ENCODE peak calls at places on chromosomes 12 and 14, in ten cellular contexts. T is PC-9; J is heart right ventricle; H is astrocyte of the spinal cord; I is cardiac fibroblast; A is CD8-positive, alpha-beta T cell; Z is cardiac muscle cell; B is Peyer's patch; R is AG10803; M is right atrium auricular region. Y is an unnamed sample.

GRCh38 chr12:20486233-20486632 is 117.9 kb downstream of the PDE3A start:
- DNase-seq in R (peak), B (no peak), H (peak), Z (no peak), M (no peak), I (no peak), A (no peak), T (no peak), J (no peak), Y (peak)

GRCh38 chr14:50836515-50836914 is 5.6 kb upstream of the NIN start:
- DNase-seq in M (no peak), T (no peak), A (no peak), J (no peak), Z (no peak), H (peak), B (no peak), R (no peak), I (no peak), Y (no peak)

GRCh38 chr12:120573560-120573959 is 7.6 kb downstream of the POP5 start:
- DNase-seq in R (no peak), H (no peak), B (no peak), Z (no peak), M (no peak), I (no peak), J (no peak), T (no peak), A (no peak), Y (no peak)

GRCh38 chr14:24309538-24310386 is at the start of gene LTB4R2:
- DNase-seq in H (no peak), I (no peak), M (no peak), A (no peak), R (no peak), T (no peak), Z (no peak), B (no peak), J (no peak), Y (no peak)

GRCh38 chr14:66530526-66530925 is 22.6 kb downstream of the GPHN start:
- DNase-seq in R (no peak), A (no peak), T (no peak), H (no peak), Z (no peak), I (no peak), M (no peak), B (no peak), J (no peak), Y (no peak)

GRCh38 chr14:59268011-59268410 is 79.5 kb downstream of the DAAM1 start:
- DNase-seq in R (no peak), A (no peak), B (no peak), J (no peak), T (no peak), M (no peak), Z (no peak), H (no peak), I (no peak), Y (no peak)

GRCh38 chr14:55446127-55446736 is 5.8 kb upstream of the TBPL2 start:
- DNase-seq in R (peak), A (peak), H (peak), J (peak), M (peak), I (peak), T (no peak), Z (peak), B (no peak), Y (peak)

GRCh38 chr12:65868133-65868705 is 43.9 kb downstream of the HMGA2 start:
- DNase-seq in H (peak), T (no peak), Z (no peak), J (no peak), A (no peak), B (no peak), I (peak), R (peak), M (no peak), Y (peak)

GRCh38 chr12:65372574-65372973 is 94.1 kb downstream of the MSRB3 start:
- DNase-seq in J (no peak), T (no peak), M (no peak), I (no peak), Z (no peak), B (no peak), H (no peak), A (no peak), R (no peak), Y (no peak)

GRCh38 chr14:59118171-59118570 is 70.3 kb upstream of the DAAM1 start:
- DNase-seq in M (no peak), I (no peak), H (no peak), J (no peak), B (no peak), T (no peak), Z (no peak), A (no peak), R (no peak), Y (no peak)

GRCh38 chr14:95432152-95433093 is 84.0 kb downstream of the SYNE3 start:
- DNase-seq in M (no peak), I (peak), A (no peak), R (peak), T (no peak), H (peak), J (peak), B (peak), Z (peak), Y (peak)

GRCh38 chr12:21526721-21527345 is 737 bp downstream of the SPX start:
- DNase-seq in J (no peak), H (no peak), Z (no peak), M (no peak), I (no peak), T (no peak), B (no peak), A (no peak), R (no peak), Y (no peak)

GRCh38 chr14:102111101-102111500 is 24.3 kb upstream of the HSP90AA1 start:
- DNase-seq in Z (no peak), T (no peak), J (no peak), I (no peak), B (no peak), A (no peak), H (no peak), M (no peak), R (no peak), Y (no peak)

GRCh38 chr14:30779210-30779609 is 95.1 kb upstream of the COCH start:
- DNase-seq in R (no peak), Z (no peak), B (no peak), A (no peak), M (no peak), H (peak), I (no peak), T (peak), J (no peak), Y (no peak)

GRCh38 chr12:120346681-120347080 is 19.1 kb upstream of the PLA2G1B start:
- DNase-seq in T (no peak), Z (no peak), H (no peak), A (no peak), J (no peak), R (no peak), B (no peak), M (no peak), I (no peak), Y (no peak)

GRCh38 chr12:32846053-32846452 is 50.5 kb downstream of the PKP2 start:
- DNase-seq in M (no peak), J (no peak), T (no peak), Z (no peak), R (no peak), H (no peak), B (no peak), I (no peak), A (no peak), Y (no peak)

GRCh38 chr14:95533391-95533821 is 1.4 kb upstream of the GLRX5 start:
- DNase-seq in T (no peak), H (peak), Z (no peak), B (no peak), J (no peak), M (no peak), R (peak), A (no peak), I (peak), Y (peak)

GRCh38 chr12:53939141-53940108 is 794 bp downstream of the HOXC13 start:
- DNase-seq in I (peak), T (no peak), B (no peak), Z (peak), R (peak), M (no peak), A (no peak), J (no peak), H (no peak), Y (no peak)

GRCh38 chr12:68157295-68157871 is 2.2 kb downstream of the IFNG start:
- DNase-seq in M (no peak), J (no peak), H (no peak), A (no peak), I (no peak), R (no peak), T (no peak), B (no peak), Z (no peak), Y (no peak)

GRCh38 chr12:111792155-111792876 is 25.6 kb downstream of the ALDH2 start:
- DNase-seq in R (no peak), M (peak), A (no peak), J (peak), I (peak), H (no peak), Z (no peak), B (peak), T (no peak), Y (no peak)

GRCh38 chr12:109358154-109358869 is 10.6 kb downstream of the MYO1H start:
- DNase-seq in A (no peak), T (no peak), M (no peak), B (no peak), Z (no peak), J (no peak), H (no peak), R (no peak), I (peak), Y (peak)

GRCh38 chr14:91231446-91231845 is 13.1 kb downstream of the GPR68 start:
- DNase-seq in B (no peak), M (no peak), A (no peak), Z (no peak), H (no peak), T (no peak), I (no peak), R (peak), J (no peak), Y (peak)

GRCh38 chr14:72619071-72619710 is 274.7 kb downstream of the DPF3 start:
- DNase-seq in I (no peak), A (no peak), J (no peak), M (no peak), H (no peak), Z (no peak), R (no peak), B (no peak), T (no peak), Y (no peak)

GRCh38 chr14:54944737-54945391 is 42.2 kb upstream of the GCH1 start:
- DNase-seq in B (no peak), H (no peak), M (no peak), Z (no peak), T (no peak), R (no peak), A (no peak), I (no peak), J (no peak), Y (no peak)

GRCh38 chr14:72256055-72256454 is 323.8 kb downstream of the RGS6 start:
- DNase-seq in I (no peak), J (no peak), Z (no peak), M (no peak), T (no peak), B (no peak), A (no peak), R (no peak), H (no peak), Y (no peak)

GRCh38 chr12:10618338-10618987 is 5.1 kb upstream of the MAGOHB start:
- DNase-seq in J (no peak), H (peak), Z (no peak), R (peak), B (no peak), I (peak), M (no peak), T (peak), A (no peak), Y (no peak)

GRCh38 chr12:120766569-120766965 is 40.9 kb downstream of the ACADS start:
- DNase-seq in J (no peak), M (no peak), T (no peak), Z (no peak), A (no peak), B (no peak), R (no peak), I (no peak), H (no peak), Y (no peak)

GRCh38 chr12:126617312-126617711 is 1552.1 kb downstream of the AACS start:
- DNase-seq in I (no peak), M (no peak), H (no peak), B (no peak), J (no peak), Z (no peak), T (no peak), A (no peak), R (no peak), Y (peak)

GRCh38 chr14:87632796-87633195 is 360.2 kb downstream of the GALC start:
- DNase-seq in A (no peak), B (no peak), T (no peak), I (no peak), R (no peak), M (no peak), J (no peak), H (no peak), Z (no peak), Y (no peak)

GRCh38 chr12:94714378-94714777 is 64.0 kb upstream of the TMCC3 start:
- DNase-seq in Z (no peak), M (no peak), H (peak), I (peak), T (no peak), A (no peak), B (no peak), R (no peak), J (no peak), Y (no peak)

GRCh38 chr12:2382391-2383155 is 329.8 kb downstream of the CACNA1C start:
- DNase-seq in T (no peak), Z (no peak), M (no peak), H (no peak), J (no peak), R (peak), I (peak), A (no peak), B (no peak), Y (peak)
- TF ChIP-seq CTCF in T (no peak), Z (peak), M (peak), H (no peak), J (no peak), R (no peak), I (no peak), A (no peak), B (no peak), Y (no peak)

DNA sequence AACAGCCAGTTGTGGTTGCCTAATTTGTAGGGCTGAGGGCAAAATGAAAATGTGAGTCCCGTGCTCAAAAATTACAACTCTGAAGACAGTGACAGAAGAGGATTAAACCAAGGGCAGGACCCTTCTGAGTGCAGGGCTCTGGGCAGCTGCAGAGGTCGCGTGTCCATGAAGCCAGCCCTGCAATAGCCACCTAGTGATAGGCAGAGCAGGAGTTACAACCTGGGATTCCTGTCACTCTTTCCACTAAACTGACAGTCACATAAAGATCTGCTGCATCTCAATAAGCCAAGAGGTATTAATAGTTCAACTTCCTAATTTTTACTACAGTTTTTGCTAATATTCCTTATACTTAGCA is 94.1 kb downstream of the SLC2A13 start:
- DNase-seq in J (no peak), I (no peak), R (no peak), T (no peak), B (no peak), A (no peak), H (no peak), Z (no peak), M (no peak), Y (no peak)
- H3K4me3 ChIP-seq in J (no peak), I (no peak), R (peak), T (no peak), B (peak), A (peak), H (no peak), Z (no peak), M (peak), Y (no peak)

GRCh38 chr12:113149361-113150150 is at the start of gene CFAP73:
- DNase-seq in T (peak), I (peak), J (peak), B (peak), A (no peak), Z (peak), R (peak), M (peak), H (peak), Y (peak)
- TF ChIP-seq CTCF in T (no peak), I (no peak), J (no peak), B (no peak), A (no peak), Z (peak), R (peak), M (no peak), H (peak), Y (no peak)

DNA sequence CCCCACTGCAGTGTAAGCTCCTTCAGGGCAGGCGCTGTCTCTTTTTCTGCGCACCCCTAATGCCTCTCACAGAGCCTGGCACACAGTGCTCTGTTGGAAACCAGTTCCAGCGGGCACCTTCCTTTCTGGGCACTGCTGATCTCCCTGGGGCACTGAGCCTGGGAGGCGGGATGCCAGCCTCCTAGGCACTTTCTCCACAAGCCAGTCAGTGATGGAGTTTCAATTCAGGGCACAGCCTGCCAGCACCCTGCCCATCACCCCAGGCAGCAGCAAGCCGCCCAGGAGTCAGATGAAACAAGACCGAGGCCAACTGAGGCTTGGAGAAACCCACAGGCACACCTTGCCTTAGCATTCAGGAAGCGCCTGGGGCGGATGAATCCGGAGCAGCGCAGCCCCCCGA is 5.7 kb upstream of the CTDSP2 start:
- DNase-seq in T (no peak), R (no peak), H (no peak), M (no peak), A (no peak), B (no peak), I (no peak), J (no peak), Z (no peak), Y (no peak)
- H3K4me3 ChIP-seq in T (no peak), R (peak), H (peak), M (peak), A (no peak), B (peak), I (no peak), J (peak), Z (no peak), Y (no peak)

GRCh38 chr12:42482820-42483533 is 106.6 kb downstream of the PRICKLE1 start:
- DNase-seq in J (peak), H (peak), Z (peak), M (peak), B (peak), R (peak), A (peak), I (peak), T (no peak), Y (peak)
- TF ChIP-seq CTCF in J (peak), H (peak), Z (peak), M (peak), B (peak), R (peak), A (peak), I (peak), T (peak), Y (peak)

GRCh38 chr12:63889236-63889635 is 44.7 kb downstream of the SRGAP1 start:
- DNase-seq in A (no peak), H (peak), M (no peak), R (peak), B (no peak), J (no peak), T (no peak), I (peak), Z (no peak), Y (no peak)
- H3K4me3 ChIP-seq in A (no peak), H (no peak), M (no peak), R (no peak), B (no peak), J (no peak), T (no peak), I (no peak), Z (no peak), Y (no peak)

Y was measured in NB4.